ENCODE peak calls at places on chromosomes 4 and X, in five cellular contexts. One of them, this sample, is unnamed.

GRCh38 chr4:337932-338758 is 531 bp downstream of the ZNF141 start:
- DNase-seq in GM12878: no peak
- DNase-seq in HepG2: no peak
- DNase-seq in HEK293T: no peak
- DNase-seq in H1: no peak
- DNase-seq in this sample: no peak

GRCh38 chrX:100830547-100830946 is 10.4 kb downstream of the CSTF2 start:
- DNase-seq in GM12878: peak
- DNase-seq in HepG2: no peak
- DNase-seq in H1: no peak
- DNase-seq in HEK293T: no peak
- DNase-seq in this sample: no peak

GRCh38 chr4:25509656-25510055 is 132.6 kb downstream of the ANAPC4 start:
- DNase-seq in HEK293T: no peak
- DNase-seq in HepG2: no peak
- DNase-seq in H1: no peak
- DNase-seq in GM12878: no peak
- DNase-seq in this sample: no peak

GRCh38 chrX:107673933-107674479 is 45.7 kb downstream of the PRPS1 start:
- DNase-seq in H1: no peak
- DNase-seq in HEK293T: no peak
- DNase-seq in HepG2: no peak
- DNase-seq in GM12878: peak
- DNase-seq in this sample: no peak

GRCh38 chrX:16087081-16087480 is 36.3 kb upstream of the GRPR start:
- DNase-seq in HepG2: no peak
- DNase-seq in GM12878: no peak
- DNase-seq in HEK293T: no peak
- DNase-seq in H1: no peak
- DNase-seq in this sample: no peak

GRCh38 chrX:23937100-23937499 is 29.3 kb downstream of the CXorf58 start:
- DNase-seq in HEK293T: peak
- DNase-seq in GM12878: no peak
- DNase-seq in HepG2: no peak
- DNase-seq in H1: no peak
- DNase-seq in this sample: no peak

GRCh38 chr4:176443117-176443516 is 123.4 kb downstream of the SPCS3 start:
- DNase-seq in GM12878: no peak
- DNase-seq in HEK293T: no peak
- DNase-seq in H1: no peak
- DNase-seq in HepG2: no peak
- DNase-seq in this sample: no peak

GRCh38 chr4:3767569-3768288 is 1.5 kb downstream of the ADRA2C start:
- DNase-seq in GM12878: no peak
- DNase-seq in HepG2: no peak
- DNase-seq in H1: no peak
- DNase-seq in HEK293T: no peak
- DNase-seq in this sample: no peak

GRCh38 chr4:37762294-37763163 is 64.0 kb upstream of the PGM2 start:
- DNase-seq in H1: no peak
- DNase-seq in HEK293T: no peak
- DNase-seq in GM12878: no peak
- DNase-seq in HepG2: peak
- DNase-seq in this sample: no peak

GRCh38 chr4:87151730-87152129 is 68.7 kb downstream of the KLHL8 start:
- DNase-seq in H1: no peak
- DNase-seq in GM12878: no peak
- DNase-seq in HEK293T: no peak
- DNase-seq in HepG2: no peak
- DNase-seq in this sample: no peak

GRCh38 chrX:53163436-53163835 is 61.6 kb downstream of the KDM5C start:
- DNase-seq in H1: no peak
- DNase-seq in HepG2: no peak
- DNase-seq in GM12878: no peak
- DNase-seq in HEK293T: no peak
- DNase-seq in this sample: no peak

GRCh38 chr4:24894243-24894642 is 18.6 kb downstream of the CCDC149 start:
- DNase-seq in GM12878: no peak
- DNase-seq in H1: no peak
- DNase-seq in HEK293T: no peak
- DNase-seq in HepG2: no peak
- DNase-seq in this sample: no peak

GRCh38 chrX:52422884-52423283 is 54.1 kb downstream of the XAGE2 start:
- DNase-seq in HEK293T: no peak
- DNase-seq in H1: no peak
- DNase-seq in HepG2: no peak
- DNase-seq in GM12878: no peak
- DNase-seq in this sample: no peak

GRCh38 chrX:131895002-131895401 is 128.1 kb upstream of the STK26 start:
- DNase-seq in GM12878: no peak
- DNase-seq in HEK293T: no peak
- DNase-seq in HepG2: no peak
- DNase-seq in H1: no peak
- DNase-seq in this sample: no peak

GRCh38 chrX:65589304-65589703 is 54.7 kb upstream of the LAS1L start:
- DNase-seq in HepG2: no peak
- DNase-seq in H1: no peak
- DNase-seq in HEK293T: no peak
- DNase-seq in GM12878: no peak
- DNase-seq in this sample: no peak

GRCh38 chr4:7597281-7597680 is 162.6 kb upstream of the PSAPL1 start:
- DNase-seq in HepG2: no peak
- DNase-seq in GM12878: no peak
- DNase-seq in HEK293T: no peak
- DNase-seq in H1: no peak
- DNase-seq in this sample: no peak

GRCh38 chr4:147518846-147519767 is 38.2 kb downstream of the EDNRA start:
- DNase-seq in H1: no peak
- DNase-seq in HepG2: peak
- DNase-seq in GM12878: peak
- DNase-seq in HEK293T: peak
- DNase-seq in this sample: peak

GRCh38 chr4:73446336-73446938 is 10.4 kb downstream of the AFP start:
- DNase-seq in HEK293T: peak
- DNase-seq in H1: no peak
- DNase-seq in GM12878: no peak
- DNase-seq in HepG2: peak
- DNase-seq in this sample: no peak

GRCh38 chr4:13837228-13837627 is 209.7 kb upstream of the BOD1L1 start:
- DNase-seq in H1: no peak
- DNase-seq in HEK293T: no peak
- DNase-seq in HepG2: no peak
- DNase-seq in GM12878: no peak
- DNase-seq in this sample: no peak

GRCh38 chr4:168784786-168785461 is 225.1 kb downstream of the CBR4 start:
- DNase-seq in HEK293T: no peak
- DNase-seq in H1: no peak
- DNase-seq in HepG2: no peak
- DNase-seq in GM12878: no peak
- DNase-seq in this sample: no peak

GRCh38 chr4:167642250-167642649 is 408.0 kb upstream of the SPOCK3 start:
- DNase-seq in H1: no peak
- DNase-seq in HepG2: no peak
- DNase-seq in GM12878: no peak
- DNase-seq in HEK293T: no peak
- DNase-seq in this sample: no peak

GRCh38 chr4:8746523-8747466 is 124.8 kb downstream of the HMX1 start:
- DNase-seq in HepG2: no peak
- DNase-seq in GM12878: no peak
- DNase-seq in H1: no peak
- DNase-seq in HEK293T: no peak
- DNase-seq in this sample: no peak

GRCh38 chrX:84248226-84248625 is 60.2 kb upstream of the RPS6KA6 start:
- DNase-seq in H1: no peak
- DNase-seq in HEK293T: no peak
- DNase-seq in HepG2: no peak
- DNase-seq in GM12878: no peak
- DNase-seq in this sample: no peak

GRCh38 chrX:68462653-68463052 is 29.4 kb upstream of the OPHN1 start:
- DNase-seq in HEK293T: no peak
- DNase-seq in H1: peak
- DNase-seq in HepG2: no peak
- DNase-seq in GM12878: no peak
- DNase-seq in this sample: peak

GRCh38 chrX:136779346-136779781 is 1.4 kb downstream of the ARHGEF6 start:
- DNase-seq in GM12878: peak
- DNase-seq in HepG2: no peak
- DNase-seq in H1: no peak
- DNase-seq in HEK293T: no peak
- DNase-seq in this sample: no peak

GRCh38 chr4:70892086-70892769 is 9.9 kb upstream of the MOB1B start:
- DNase-seq in HepG2: no peak
- DNase-seq in H1: no peak
- DNase-seq in GM12878: no peak
- DNase-seq in HEK293T: no peak
- DNase-seq in this sample: no peak

GRCh38 chr4:116016201-116016600 is 902.8 kb upstream of the NDST4 start:
- DNase-seq in GM12878: no peak
- DNase-seq in H1: no peak
- DNase-seq in HepG2: no peak
- DNase-seq in HEK293T: no peak
- DNase-seq in this sample: no peak
- TF ChIP-seq SUZ12 in GM12878: no peak
- TF ChIP-seq SUZ12 in H1: no peak
- TF ChIP-seq SUZ12 in HepG2: no peak
- TF ChIP-seq SUZ12 in HEK293T: no peak
- TF ChIP-seq SUZ12 in this sample: no peak

DNA sequence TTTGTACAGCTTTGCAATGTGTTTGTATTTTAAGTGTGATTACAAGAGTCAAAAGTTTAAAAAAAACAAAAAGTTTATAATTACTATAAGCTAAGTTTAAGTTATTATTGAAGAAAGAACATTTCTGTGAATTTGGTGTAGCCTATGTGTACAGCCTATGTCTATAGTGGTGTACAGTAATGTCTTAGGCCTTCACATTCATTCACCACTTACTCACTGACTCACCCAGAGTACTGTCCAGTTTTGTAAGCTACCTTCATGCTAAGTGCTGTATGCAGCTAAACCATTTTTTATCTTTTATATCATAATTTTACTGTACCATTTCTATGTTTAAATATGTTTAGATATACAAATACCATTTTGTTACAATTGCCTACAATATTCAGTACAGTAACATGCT is 182.3 kb downstream of the RPA4 start:
- DNase-seq in H1: no peak
- DNase-seq in GM12878: no peak
- DNase-seq in HepG2: no peak
- DNase-seq in HEK293T: no peak
- DNase-seq in this sample: no peak
- TF ChIP-seq SUZ12 in H1: no peak
- TF ChIP-seq SUZ12 in GM12878: no peak
- TF ChIP-seq SUZ12 in HepG2: no peak
- TF ChIP-seq SUZ12 in HEK293T: no peak
- TF ChIP-seq SUZ12 in this sample: no peak

GRCh38 chr4:51851090-51851936 is 8.4 kb downstream of the DCUN1D4 start:
- DNase-seq in HEK293T: no peak
- DNase-seq in HepG2: no peak
- DNase-seq in GM12878: no peak
- DNase-seq in H1: no peak
- DNase-seq in this sample: no peak
- TF ChIP-seq SUZ12 in HEK293T: no peak
- TF ChIP-seq SUZ12 in HepG2: no peak
- TF ChIP-seq SUZ12 in GM12878: no peak
- TF ChIP-seq SUZ12 in H1: no peak
- TF ChIP-seq SUZ12 in this sample: no peak

GRCh38 chr4:101689220-101689619 is 101.3 kb upstream of the BANK1 start:
- DNase-seq in H1: no peak
- DNase-seq in HEK293T: no peak
- DNase-seq in HepG2: peak
- DNase-seq in GM12878: no peak
- DNase-seq in this sample: no peak
- TF ChIP-seq SUZ12 in H1: no peak
- TF ChIP-seq SUZ12 in HEK293T: no peak
- TF ChIP-seq SUZ12 in HepG2: no peak
- TF ChIP-seq SUZ12 in GM12878: no peak
- TF ChIP-seq SUZ12 in this sample: no peak

GRCh38 chrX:104913348-104913747 is 307.1 kb downstream of the TEX13A start:
- DNase-seq in H1: no peak
- DNase-seq in HEK293T: peak
- DNase-seq in HepG2: peak
- DNase-seq in GM12878: no peak
- DNase-seq in this sample: peak
- TF ChIP-seq SUZ12 in H1: no peak
- TF ChIP-seq SUZ12 in HEK293T: no peak
- TF ChIP-seq SUZ12 in HepG2: no peak
- TF ChIP-seq SUZ12 in GM12878: no peak
- TF ChIP-seq SUZ12 in this sample: no peak